ENCODE peak calls at places on chromosomes 1 and 21, in six cellular contexts. O is sigmoid colon, W is ovary, Z is K562, G is tibial nerve, I is SK-N-SH. S is an unnamed sample.
A peak's percentile ranks its signal among the peaks of the same experiment; 100 is the strongest.

GRCh38 chr1:3498986-3499385 is 44.5 kb downstream of the ARHGEF16 start:
- DNase-seq in G (no peak), W (no peak), I (no peak), Z (no peak), O (no peak), S (no peak)

GRCh38 chr1:110872745-110873435 is at the start of gene CD53:
- DNase-seq in O (no peak), Z (peak; percentile 73), I (no peak), W (no peak), G (no peak), S (no peak)

GRCh38 chr1:216910081-216910840 is 187.0 kb upstream of the ESRRG start:
- DNase-seq in O (no peak), G (no peak), Z (no peak), I (no peak), W (no peak), S (no peak)

GRCh38 chr21:27206368-27206982 is 239.6 kb upstream of the ADAMTS5 start:
- DNase-seq in Z (no peak), I (no peak), G (no peak), W (no peak), O (no peak), S (no peak)

GRCh38 chr1:206429421-206429820 is 40.9 kb upstream of the IKBKE start:
- DNase-seq in O (no peak), G (no peak), W (no peak), I (no peak), Z (no peak), S (no peak)

GRCh38 chr1:201565771-201566528 is 27.0 kb downstream of the NAV1 start:
- DNase-seq in O (peak; percentile 63), I (no peak), W (no peak), G (no peak), Z (no peak), S (no peak)

GRCh38 chr1:63937623-63938022 is 163.8 kb downstream of the ROR1 start:
- DNase-seq in W (no peak), I (no peak), O (no peak), G (no peak), Z (no peak), S (no peak)

GRCh38 chr1:202982715-202983435 is 15.8 kb upstream of the CYB5R1 start:
- DNase-seq in G (no peak), Z (no peak), I (no peak), O (no peak), W (no peak), S (no peak)

GRCh38 chr1:81679972-81680371 is 120.8 kb upstream of the ADGRL2 start:
- DNase-seq in O (peak; percentile 65), W (peak; percentile 43), Z (no peak), G (no peak), I (no peak), S (peak; percentile 56)

GRCh38 chr21:31845151-31845550 is 27.7 kb upstream of the HUNK start:
- DNase-seq in O (no peak), Z (no peak), I (no peak), W (no peak), G (no peak), S (no peak)

GRCh38 chr1:182198006-182198605 is 136.6 kb upstream of the ZNF648 start:
- DNase-seq in O (no peak), W (no peak), I (no peak), Z (peak; percentile 49), G (no peak), S (no peak)

GRCh38 chr1:54498383-54499096 is 49.5 kb upstream of the ACOT11 start:
- DNase-seq in W (no peak), G (no peak), Z (no peak), I (peak; percentile 49), O (no peak), S (no peak)

GRCh38 chr21:38798481-38798882 is 7.2 kb upstream of the ETS2 start:
- DNase-seq in Z (peak; percentile 94), W (no peak), O (no peak), G (no peak), I (peak; percentile 40), S (peak; percentile 69)

GRCh38 chr1:209593747-209594146 is 10.2 kb downstream of the CAMK1G start:
- DNase-seq in W (no peak), G (no peak), I (no peak), Z (no peak), O (no peak), S (no peak)

GRCh38 chr21:38244885-38245869 is 11.6 kb upstream of the KCNJ15 start:
- DNase-seq in O (no peak), G (no peak), W (no peak), Z (no peak), I (no peak), S (no peak)

GRCh38 chr1:58975888-58976287 is 192.0 kb upstream of the JUN start:
- DNase-seq in O (no peak), W (no peak), Z (peak; percentile 76), I (no peak), G (no peak), S (no peak)

GRCh38 chr1:231512147-231512698 is 16.2 kb upstream of the TSNAX start:
- DNase-seq in Z (no peak), W (no peak), I (no peak), G (no peak), O (no peak), S (no peak)

GRCh38 chr1:211606914-211607751 is 28.2 kb upstream of the SLC30A1 start:
- DNase-seq in W (no peak), Z (peak; percentile 85), G (no peak), I (no peak), O (no peak), S (no peak)

GRCh38 chr1:154730251-154730650 is 122.3 kb upstream of the ADAR start:
- DNase-seq in I (no peak), O (no peak), Z (no peak), G (no peak), W (no peak), S (no peak)

DNA sequence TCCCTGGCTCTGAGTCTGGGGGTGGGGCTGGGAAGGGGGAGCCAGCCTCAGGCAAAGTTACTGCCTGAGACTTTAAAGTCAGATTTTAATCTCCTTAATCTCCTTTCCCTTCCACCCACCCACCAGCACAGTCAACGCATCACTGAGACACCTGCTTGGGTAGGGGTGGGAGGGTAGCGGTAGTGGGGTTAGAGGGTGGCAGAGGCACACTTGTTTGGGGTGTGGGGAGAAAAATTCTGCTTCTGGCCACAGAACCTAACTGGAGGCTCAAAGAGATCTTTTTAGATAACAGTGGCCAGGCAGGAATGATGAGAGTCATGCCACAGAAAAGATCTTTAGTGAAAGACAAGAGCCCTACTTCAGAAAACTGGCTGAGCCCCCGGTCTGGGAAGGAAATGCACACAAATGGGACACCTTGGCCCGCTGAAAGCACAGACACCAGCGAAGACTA is 44.1 kb downstream of the CD247 start:
- DNase-seq in Z (no peak), W (no peak), O (peak; percentile 18), G (no peak), I (no peak), S (no peak)
- H3K36me3 ChIP-seq in Z (no peaks in the 10 kb centered on the region), W (no peaks in the 10 kb centered on the region), O (no peaks in the 10 kb centered on the region), G (no peaks in the 10 kb centered on the region), I (no peaks in the 10 kb centered on the region), S (no peaks in the 10 kb centered on the region)

GRCh38 chr1:46552357-46553237 is 1.1 kb upstream of the KNCN start:
- DNase-seq in W (no peak), Z (no peak), I (no peak), O (no peak), G (no peak), S (no peak)

GRCh38 chr1:46551597-46552095 is at the start of gene KNCN:
- DNase-seq in I (no peak), G (no peak), Z (no peak), W (no peak), O (no peak), S (no peak)

GRCh38 chr1:46547481-46548383 is 3.7 kb downstream of the KNCN start:
- DNase-seq in O (no peak), I (peak; percentile 64), Z (peak; percentile 84), W (no peak), G (no peak), S (no peak)

GRCh38 chr1:46550751-46551231 is 656 bp downstream of the KNCN start:
- DNase-seq in O (no peak), G (no peak), I (no peak), W (no peak), Z (no peak), S (no peak)

DNA sequence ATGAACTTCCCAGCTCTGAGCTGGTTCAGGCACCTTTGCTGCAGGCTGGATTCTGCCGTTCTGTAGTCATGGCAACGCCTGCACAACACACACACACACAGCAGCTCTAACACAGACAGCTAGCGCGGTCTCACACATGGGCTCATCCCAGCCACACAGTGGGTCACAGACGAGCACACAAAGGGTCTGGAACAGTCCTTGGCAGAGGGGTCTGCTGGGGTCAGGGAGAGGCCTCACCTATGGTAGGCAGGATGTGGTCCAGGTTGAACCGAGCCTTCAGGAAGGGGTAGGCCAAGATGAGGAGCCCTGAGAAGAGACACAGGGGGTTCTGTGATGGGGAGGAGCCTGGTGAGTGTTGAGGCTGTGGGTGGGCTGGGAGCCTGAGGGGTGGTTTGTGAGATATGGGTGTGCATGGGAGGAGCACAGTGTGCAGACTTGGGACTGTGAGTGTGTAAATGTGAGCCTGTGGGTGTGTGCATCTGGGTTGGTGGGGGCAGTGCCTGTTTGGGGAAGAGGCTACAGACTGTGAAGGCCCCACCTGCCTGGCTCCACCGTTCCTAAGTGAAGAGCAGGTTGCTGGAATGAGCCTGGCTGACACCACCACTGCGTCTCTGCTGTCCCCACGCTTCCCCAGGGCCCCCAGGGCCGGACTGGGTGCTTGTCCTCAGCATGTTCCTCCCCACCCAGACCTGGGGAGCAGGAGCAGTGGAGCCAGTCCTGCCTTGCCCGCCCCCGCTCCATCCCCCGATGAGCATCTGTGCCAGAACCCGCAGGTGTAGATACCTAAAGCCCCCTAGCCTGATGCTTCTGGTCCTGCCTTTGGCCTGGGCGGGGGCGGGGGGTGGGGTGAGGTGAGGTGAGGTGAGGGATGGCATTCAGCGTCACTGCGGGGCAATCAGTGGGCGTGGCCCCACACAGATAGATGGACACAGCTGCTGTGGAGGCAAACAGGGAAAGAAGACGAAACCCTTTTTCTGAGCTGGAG is 1.5 kb downstream of the KNCN start:
- DNase-seq in G (no peak), O (no peak), Z (peak; percentile 38), I (peak; percentile 81), W (no peak), S (no peak)
- TF ChIP-seq EP300 in G (no peak), O (no peak), Z (no peak), I (no peak), W (no peak), S (no peak)

DNA sequence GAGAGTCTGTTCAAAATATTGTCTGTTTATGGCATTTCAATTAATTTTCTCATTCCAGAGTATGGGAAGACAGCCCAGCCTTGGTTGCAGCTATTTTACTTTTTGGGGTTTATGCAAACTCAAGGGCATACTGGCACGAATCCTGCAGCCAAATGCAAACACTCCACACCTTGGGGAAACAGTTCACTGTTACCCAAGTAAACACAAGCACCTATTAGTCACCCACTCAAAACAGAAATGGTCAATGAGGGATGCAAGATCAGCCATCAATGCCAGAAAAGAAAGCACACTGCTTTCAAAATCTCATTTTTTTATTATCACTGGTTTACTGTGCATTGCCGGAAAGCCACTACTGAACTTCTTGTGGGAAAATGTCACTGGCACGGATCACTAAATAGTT is 170.6 kb downstream of the RUNX1 start:
- DNase-seq in Z (no peak), W (no peak), G (no peak), O (no peak), I (no peak), S (peak; percentile 80)
- H3K36me3 ChIP-seq in Z (peaks cover 91% of the 10 kb centered on the region), W (no peaks in the 10 kb centered on the region), G (no peaks in the 10 kb centered on the region), O (peaks cover 3% of the 10 kb centered on the region), I (peaks cover 71% of the 10 kb centered on the region), S (peaks cover 49% of the 10 kb centered on the region)

DNA sequence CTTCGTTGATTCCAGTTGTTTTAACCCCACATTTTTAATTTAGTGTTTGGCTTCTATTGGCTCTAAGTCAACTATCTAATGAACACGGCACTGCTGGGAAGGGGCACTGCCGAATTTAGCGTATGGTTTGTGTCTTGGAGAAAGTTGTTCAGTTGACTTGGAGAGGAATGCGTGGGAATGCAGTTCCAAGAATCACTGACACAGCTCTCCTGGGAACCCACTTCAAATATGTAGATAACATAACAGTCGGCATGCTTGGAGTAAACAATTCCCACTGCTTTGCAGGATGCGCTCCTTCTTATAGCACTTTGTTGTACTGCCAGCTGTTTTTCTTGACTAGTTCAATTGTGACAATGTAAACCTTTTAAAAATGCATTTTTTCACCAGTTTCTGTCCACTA is 104.3 kb downstream of the RYR2 start:
- DNase-seq in Z (no peak), I (no peak), O (no peak), G (no peak), W (no peak), S (no peak)
- TF ChIP-seq EP300 in Z (no peak), I (no peak), O (no peak), G (no peak), W (no peak), S (no peak)